ENCODE peak calls at places on chromosomes 3 and 15, in eight cellular contexts. One of them, this sample, is unnamed.

GRCh38 chr3:57085211-57085610 is 24.7 kb downstream of the SPATA12 start:
- DNase-seq in GM12878: no peak
- DNase-seq in SK-N-SH: no peak
- DNase-seq in Panc1: no peak
- DNase-seq in HL-60: no peak
- DNase-seq in upper lobe of left lung: no peak
- DNase-seq in GM23338: no peak
- DNase-seq in transverse colon: no peak
- DNase-seq in this sample: no peak

GRCh38 chr3:1087066-1087555 is 5.7 kb upstream of the CNTN6 start:
- DNase-seq in GM12878: no peak
- DNase-seq in SK-N-SH: no peak
- DNase-seq in Panc1: no peak
- DNase-seq in HL-60: no peak
- DNase-seq in upper lobe of left lung: peak; percentile 75
- DNase-seq in GM23338: peak; percentile 34
- DNase-seq in transverse colon: no peak
- DNase-seq in this sample: peak; percentile 83

GRCh38 chr3:71317749-71318458 is 265.6 kb downstream of the FOXP1 start:
- DNase-seq in GM12878: no peak
- DNase-seq in SK-N-SH: no peak
- DNase-seq in Panc1: no peak
- DNase-seq in HL-60: no peak
- DNase-seq in upper lobe of left lung: no peak
- DNase-seq in GM23338: no peak
- DNase-seq in transverse colon: no peak
- DNase-seq in this sample: no peak

GRCh38 chr3:96931491-96931890 is 117.1 kb downstream of the EPHA6 start:
- DNase-seq in GM12878: no peak
- DNase-seq in SK-N-SH: no peak
- DNase-seq in Panc1: no peak
- DNase-seq in HL-60: no peak
- DNase-seq in upper lobe of left lung: no peak
- DNase-seq in GM23338: no peak
- DNase-seq in transverse colon: no peak
- DNase-seq in this sample: no peak

GRCh38 chr15:62445244-62445643 is 280.2 kb upstream of the C2CD4B start:
- DNase-seq in GM12878: no peak
- DNase-seq in SK-N-SH: no peak
- DNase-seq in Panc1: peak; percentile 32
- DNase-seq in HL-60: no peak
- DNase-seq in upper lobe of left lung: no peak
- DNase-seq in GM23338: no peak
- DNase-seq in transverse colon: no peak
- DNase-seq in this sample: no peak

GRCh38 chr3:56923546-56924224 is 121.9 kb upstream of the ARHGEF3 start:
- DNase-seq in GM12878: no peak
- DNase-seq in SK-N-SH: no peak
- DNase-seq in Panc1: no peak
- DNase-seq in HL-60: no peak
- DNase-seq in upper lobe of left lung: peak; percentile 56
- DNase-seq in GM23338: peak; percentile 49
- DNase-seq in transverse colon: peak; percentile 64
- DNase-seq in this sample: no peak

GRCh38 chr3:144127014-144127413 is 155.4 kb downstream of the DIPK2A start:
- DNase-seq in GM12878: no peak
- DNase-seq in SK-N-SH: no peak
- DNase-seq in Panc1: no peak
- DNase-seq in HL-60: no peak
- DNase-seq in upper lobe of left lung: no peak
- DNase-seq in GM23338: no peak
- DNase-seq in transverse colon: no peak
- DNase-seq in this sample: no peak

GRCh38 chr15:53437985-53438841 is 321.2 kb downstream of the WDR72 start:
- DNase-seq in GM12878: no peak
- DNase-seq in SK-N-SH: no peak
- DNase-seq in Panc1: no peak
- DNase-seq in HL-60: no peak
- DNase-seq in upper lobe of left lung: no peak
- DNase-seq in GM23338: no peak
- DNase-seq in transverse colon: no peak
- DNase-seq in this sample: no peak

GRCh38 chr3:49133226-49133951 is 539 bp upstream of the LAMB2 start:
- DNase-seq in GM12878: no peak
- DNase-seq in SK-N-SH: peak; percentile 89
- DNase-seq in Panc1: no peak
- DNase-seq in HL-60: no peak
- DNase-seq in upper lobe of left lung: peak; percentile 86
- DNase-seq in GM23338: peak; percentile 94
- DNase-seq in transverse colon: peak; percentile 88
- DNase-seq in this sample: peak; percentile 84

GRCh38 chr3:189685854-189686253 is 54.7 kb downstream of the TP63 start:
- DNase-seq in GM12878: no peak
- DNase-seq in SK-N-SH: no peak
- DNase-seq in Panc1: no peak
- DNase-seq in HL-60: no peak
- DNase-seq in upper lobe of left lung: no peak
- DNase-seq in GM23338: no peak
- DNase-seq in transverse colon: no peak
- DNase-seq in this sample: no peak

GRCh38 chr3:170712798-170713197 is 126.9 kb upstream of the SLC7A14 start:
- DNase-seq in GM12878: no peak
- DNase-seq in SK-N-SH: no peak
- DNase-seq in Panc1: no peak
- DNase-seq in HL-60: no peak
- DNase-seq in upper lobe of left lung: no peak
- DNase-seq in GM23338: no peak
- DNase-seq in transverse colon: no peak
- DNase-seq in this sample: no peak

GRCh38 chr15:44775923-44776322 is 39.6 kb downstream of the TRIM69 start:
- DNase-seq in GM12878: no peak
- DNase-seq in SK-N-SH: peak; percentile 71
- DNase-seq in Panc1: no peak
- DNase-seq in HL-60: no peak
- DNase-seq in upper lobe of left lung: no peak
- DNase-seq in GM23338: no peak
- DNase-seq in transverse colon: peak; percentile 30
- DNase-seq in this sample: no peak

GRCh38 chr15:59380902-59381610 is 8.4 kb upstream of the MYO1E start:
- DNase-seq in GM12878: no peak
- DNase-seq in SK-N-SH: no peak
- DNase-seq in Panc1: no peak
- DNase-seq in HL-60: no peak
- DNase-seq in upper lobe of left lung: no peak
- DNase-seq in GM23338: no peak
- DNase-seq in transverse colon: peak; percentile 20
- DNase-seq in this sample: no peak

GRCh38 chr3:174957081-174957480 is 97.9 kb downstream of the NAALADL2 start:
- DNase-seq in GM12878: no peak
- DNase-seq in SK-N-SH: no peak
- DNase-seq in Panc1: no peak
- DNase-seq in HL-60: no peak
- DNase-seq in upper lobe of left lung: no peak
- DNase-seq in GM23338: no peak
- DNase-seq in transverse colon: no peak
- DNase-seq in this sample: no peak

GRCh38 chr15:98647026-98647773 is 1.1 kb upstream of the IGF1R start:
- DNase-seq in GM12878: no peak
- DNase-seq in SK-N-SH: peak; percentile 87
- DNase-seq in Panc1: peak; percentile 42
- DNase-seq in HL-60: peak; percentile 67
- DNase-seq in upper lobe of left lung: peak; percentile 60
- DNase-seq in GM23338: peak; percentile 90
- DNase-seq in transverse colon: peak; percentile 78
- DNase-seq in this sample: peak; percentile 75

GRCh38 chr15:62105266-62105665 is 38.5 kb downstream of the C2CD4A start:
- DNase-seq in GM12878: no peak
- DNase-seq in SK-N-SH: no peak
- DNase-seq in Panc1: no peak
- DNase-seq in HL-60: no peak
- DNase-seq in upper lobe of left lung: no peak
- DNase-seq in GM23338: no peak
- DNase-seq in transverse colon: no peak
- DNase-seq in this sample: no peak

GRCh38 chr15:25178835-25179672 is 224.3 kb downstream of the SNRPN start:
- DNase-seq in GM12878: no peak
- DNase-seq in SK-N-SH: no peak
- DNase-seq in Panc1: no peak
- DNase-seq in HL-60: no peak
- DNase-seq in upper lobe of left lung: peak; percentile 15
- DNase-seq in GM23338: no peak
- DNase-seq in transverse colon: peak; percentile 3
- DNase-seq in this sample: peak; percentile 10

GRCh38 chr15:80404057-80404718 is at the start of gene ARNT2:
- DNase-seq in GM12878: no peak
- DNase-seq in SK-N-SH: peak; percentile 91
- DNase-seq in Panc1: no peak
- DNase-seq in HL-60: no peak
- DNase-seq in upper lobe of left lung: no peak
- DNase-seq in GM23338: peak; percentile 74
- DNase-seq in transverse colon: no peak
- DNase-seq in this sample: no peak

GRCh38 chr15:77856718-77857346 is 220.7 kb downstream of the TBC1D2B start:
- DNase-seq in GM12878: no peak
- DNase-seq in SK-N-SH: no peak
- DNase-seq in Panc1: no peak
- DNase-seq in HL-60: no peak
- DNase-seq in upper lobe of left lung: no peak
- DNase-seq in GM23338: no peak
- DNase-seq in transverse colon: no peak
- DNase-seq in this sample: no peak

GRCh38 chr3:21942328-21942727 is 191.3 kb upstream of the ZNF385D start:
- DNase-seq in GM12878: no peak
- DNase-seq in SK-N-SH: no peak
- DNase-seq in Panc1: peak; percentile 39
- DNase-seq in HL-60: no peak
- DNase-seq in upper lobe of left lung: no peak
- DNase-seq in GM23338: no peak
- DNase-seq in transverse colon: no peak
- DNase-seq in this sample: no peak

GRCh38 chr3:188165596-188165995 is 11.6 kb downstream of the LPP start:
- DNase-seq in GM12878: no peak
- DNase-seq in SK-N-SH: no peak
- DNase-seq in Panc1: no peak
- DNase-seq in HL-60: no peak
- DNase-seq in upper lobe of left lung: no peak
- DNase-seq in GM23338: no peak
- DNase-seq in transverse colon: no peak
- DNase-seq in this sample: no peak

GRCh38 chr3:185796431-185797107 is 28.3 kb downstream of the IGF2BP2 start:
- DNase-seq in GM12878: no peak
- DNase-seq in SK-N-SH: no peak
- DNase-seq in Panc1: peak; percentile 94
- DNase-seq in HL-60: no peak
- DNase-seq in upper lobe of left lung: no peak
- DNase-seq in GM23338: no peak
- DNase-seq in transverse colon: peak; percentile 23
- DNase-seq in this sample: no peak
- H3K27ac ChIP-seq in GM12878: no peak overlapping the region
- H3K27ac ChIP-seq in SK-N-SH: no peak overlapping the region
- H3K27ac ChIP-seq in Panc1: peak overlapping the region; percentile 70
- H3K27ac ChIP-seq in HL-60: no peak overlapping the region
- H3K27ac ChIP-seq in upper lobe of left lung: no peak overlapping the region
- H3K27ac ChIP-seq in GM23338: peak overlapping the region; percentile 78
- H3K27ac ChIP-seq in transverse colon: peak overlapping the region; percentile 64
- H3K27ac ChIP-seq in this sample: peak overlapping the region; percentile 32

GRCh38 chr3:30473374-30474051 is 132.9 kb upstream of the TGFBR2 start:
- DNase-seq in GM12878: no peak
- DNase-seq in SK-N-SH: no peak
- DNase-seq in Panc1: no peak
- DNase-seq in HL-60: peak; percentile 76
- DNase-seq in upper lobe of left lung: peak; percentile 60
- DNase-seq in GM23338: no peak
- DNase-seq in transverse colon: peak; percentile 23
- DNase-seq in this sample: no peak
- TF ChIP-seq POLR2AphosphoS5 in GM12878: no peak
- TF ChIP-seq POLR2AphosphoS5 in SK-N-SH: no peak
- TF ChIP-seq POLR2AphosphoS5 in Panc1: no peak
- TF ChIP-seq POLR2AphosphoS5 in HL-60: peak; percentile 70
- TF ChIP-seq POLR2AphosphoS5 in upper lobe of left lung: peak; percentile 68
- TF ChIP-seq POLR2AphosphoS5 in GM23338: no peak
- TF ChIP-seq POLR2AphosphoS5 in transverse colon: peak; percentile 22
- TF ChIP-seq POLR2AphosphoS5 in this sample: peak; percentile 95

GRCh38 chr15:33278816-33279612 is 31.8 kb upstream of the RYR3 start:
- DNase-seq in GM12878: no peak
- DNase-seq in SK-N-SH: no peak
- DNase-seq in Panc1: peak; percentile 57
- DNase-seq in HL-60: no peak
- DNase-seq in upper lobe of left lung: no peak
- DNase-seq in GM23338: peak; percentile 40
- DNase-seq in transverse colon: no peak
- DNase-seq in this sample: no peak
- TF ChIP-seq CTCF in GM12878: no peak
- TF ChIP-seq CTCF in SK-N-SH: peak; percentile 31
- TF ChIP-seq CTCF in Panc1: no peak
- TF ChIP-seq CTCF in HL-60: no peak
- TF ChIP-seq CTCF in upper lobe of left lung: no peak
- TF ChIP-seq CTCF in GM23338: no peak
- TF ChIP-seq CTCF in transverse colon: no peak
- TF ChIP-seq CTCF in this sample: no peak

GRCh38 chr15:100111103-100112060 is 230.4 kb downstream of the ADAMTS17 start:
- DNase-seq in GM12878: no peak
- DNase-seq in SK-N-SH: no peak
- DNase-seq in Panc1: no peak
- DNase-seq in HL-60: peak; percentile 85
- DNase-seq in upper lobe of left lung: peak; percentile 48
- DNase-seq in GM23338: no peak
- DNase-seq in transverse colon: peak; percentile 21
- DNase-seq in this sample: no peak
- H3K27ac ChIP-seq in GM12878: no peak overlapping the region
- H3K27ac ChIP-seq in SK-N-SH: no peak overlapping the region
- H3K27ac ChIP-seq in Panc1: no peak overlapping the region
- H3K27ac ChIP-seq in HL-60: peak overlapping the region; percentile 74
- H3K27ac ChIP-seq in upper lobe of left lung: peak overlapping the region; percentile 73
- H3K27ac ChIP-seq in GM23338: no peak overlapping the region
- H3K27ac ChIP-seq in transverse colon: peak overlapping the region; percentile 28
- H3K27ac ChIP-seq in this sample: no peak overlapping the region

DNA sequence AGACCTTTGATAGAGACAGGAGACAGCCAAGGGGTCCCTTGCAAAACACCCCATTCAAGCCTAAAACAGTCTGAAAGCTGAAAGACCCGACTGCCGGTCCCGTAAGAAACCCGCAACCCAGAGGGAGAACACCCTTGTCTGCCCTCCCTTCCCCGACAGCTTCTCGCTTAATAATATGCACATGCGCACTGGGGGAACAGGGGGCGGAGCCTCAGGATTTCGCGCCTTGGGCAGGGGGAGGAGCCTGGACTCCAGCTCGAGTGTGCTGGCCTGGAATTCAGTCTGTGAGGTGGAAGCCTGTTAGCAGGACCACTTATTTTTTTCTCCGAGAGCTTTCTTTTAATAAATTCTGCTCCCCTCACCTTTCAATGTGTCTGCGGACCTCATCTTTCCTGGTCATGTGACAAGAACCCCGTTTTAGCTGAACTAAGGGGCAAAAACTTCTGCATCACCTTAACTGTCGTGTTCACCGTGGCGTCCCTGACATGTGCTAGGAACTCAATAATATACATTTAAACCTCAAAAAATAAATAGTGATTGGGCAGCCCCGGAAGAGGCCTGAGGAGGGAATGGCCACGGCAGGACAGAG is 17.0 kb downstream of the TNFAIP8L3 start:
- DNase-seq in GM12878: peak; percentile 48
- DNase-seq in SK-N-SH: no peak
- DNase-seq in Panc1: no peak
- DNase-seq in HL-60: no peak
- DNase-seq in upper lobe of left lung: peak; percentile 73
- DNase-seq in GM23338: peak; percentile 96
- DNase-seq in transverse colon: peak; percentile 71
- DNase-seq in this sample: peak; percentile 27
- TF ChIP-seq POLR2AphosphoS5 in GM12878: peak; percentile 34
- TF ChIP-seq POLR2AphosphoS5 in SK-N-SH: no peak
- TF ChIP-seq POLR2AphosphoS5 in Panc1: no peak
- TF ChIP-seq POLR2AphosphoS5 in HL-60: no peak
- TF ChIP-seq POLR2AphosphoS5 in upper lobe of left lung: peak; percentile 11
- TF ChIP-seq POLR2AphosphoS5 in GM23338: peak; percentile 77
- TF ChIP-seq POLR2AphosphoS5 in transverse colon: no peak
- TF ChIP-seq POLR2AphosphoS5 in this sample: no peak

This sample was measured in breast epithelium.